ENCODE peak calls at places on chromosomes 7 and 10, in four cellular contexts. J is GM12878, E is K562, C is HepG2. X is an unnamed sample.

GRCh38 chr10:70537398-70538194 is 59.0 kb downstream of the PALD1 start:
- DNase-seq in J (no peak), E (peak), C (peak), X (no peak)

GRCh38 chr7:44981035-44981706 is 2.4 kb upstream of the MYO1G start:
- DNase-seq in J (no peak), E (no peak), C (no peak), X (peak)

GRCh38 chr10:86087716-86088115 is 278.9 kb downstream of the GRID1 start:
- DNase-seq in J (no peak), E (peak), C (no peak), X (no peak)

GRCh38 chr7:75644599-75644998 is 94.1 kb downstream of the HIP1 start:
- DNase-seq in J (no peak), E (no peak), C (no peak), X (no peak)

GRCh38 chr7:69190025-69190424 is 408.2 kb upstream of the AUTS2 start:
- DNase-seq in J (no peak), E (no peak), C (no peak), X (no peak)

GRCh38 chr7:103446046-103446520 is at the start of gene SLC26A5:
- DNase-seq in J (no peak), E (peak), C (no peak), X (peak)

GRCh38 chr10:17123062-17123661 is 6.4 kb downstream of the CUBN start:
- DNase-seq in J (no peak), E (peak), C (no peak), X (no peak)

GRCh38 chr7:10889266-10889898 is 84.3 kb upstream of the PHF14 start:
- DNase-seq in J (no peak), E (peak), C (peak), X (peak)

GRCh38 chr7:14073543-14073942 is 84.1 kb upstream of the ETV1 start:
- DNase-seq in J (no peak), E (no peak), C (no peak), X (no peak)

GRCh38 chr7:33388332-33388731 is 259.0 kb downstream of the BBS9 start:
- DNase-seq in J (no peak), E (no peak), C (no peak), X (no peak)

GRCh38 chr10:100008708-100009282 is 952 bp downstream of the DNMBP start:
- DNase-seq in J (no peak), E (peak), C (no peak), X (no peak)

GRCh38 chr7:151485006-151485732 is 34.5 kb downstream of the RHEB start:
- DNase-seq in J (no peak), E (peak), C (no peak), X (no peak)

GRCh38 chr7:32206987-32207386 is 136.8 kb upstream of the PDE1C start:
- DNase-seq in J (no peak), E (peak), C (peak), X (peak)

GRCh38 chr10:48506147-48506917 is 98.5 kb downstream of the ARHGAP22 start:
- DNase-seq in J (no peak), E (peak), C (peak), X (peak)

GRCh38 chr7:36297364-36298009 is 92.2 kb upstream of the ANLN start:
- DNase-seq in J (no peak), E (no peak), C (no peak), X (no peak)

GRCh38 chr10:8379906-8380832 is 325.7 kb downstream of the GATA3 start:
- DNase-seq in J (no peak), E (no peak), C (no peak), X (no peak)

GRCh38 chr10:55820478-55820877 is 540.6 kb downstream of the ZWINT start:
- DNase-seq in J (no peak), E (no peak), C (no peak), X (no peak)

GRCh38 chr7:47514367-47514766 is 67.5 kb downstream of the TNS3 start:
- DNase-seq in J (no peak), E (no peak), C (no peak), X (no peak)

GRCh38 chr7:94205529-94205928 is 189.2 kb upstream of the COL1A2 start:
- DNase-seq in J (no peak), E (no peak), C (no peak), X (no peak)

GRCh38 chr10:99292159-99292558 is 37.0 kb upstream of the CNNM1 start:
- DNase-seq in J (no peak), E (no peak), C (no peak), X (no peak)

GRCh38 chr7:77747718-77748117 is 50.5 kb downstream of the TMEM60 start:
- DNase-seq in J (no peak), E (no peak), C (no peak), X (no peak)

GRCh38 chr10:75294031-75294437 is 58.3 kb upstream of the COMTD1 start:
- DNase-seq in J (no peak), E (no peak), C (no peak), X (peak)

GRCh38 chr7:67466109-67466508 is 469.5 kb downstream of the TYW1 start:
- DNase-seq in J (no peak), E (no peak), C (no peak), X (no peak)

GRCh38 chr10:102672822-102673200 is 28.5 kb downstream of the TRIM8 start:
- DNase-seq in J (no peak), E (no peak), C (no peak), X (peak)

GRCh38 chr10:124530816-124531215 is 69.2 kb downstream of the LHPP start:
- DNase-seq in J (no peak), E (no peak), C (no peak), X (no peak)

GRCh38 chr7:57774300-57774699 is 324.3 kb downstream of the ZNF716 start:
- DNase-seq in J (no peak), E (no peak), C (no peak), X (no peak)

GRCh38 chr7:143316492-143316891 is 581 bp downstream of the CLCN1 start:
- DNase-seq in J (no peak), E (no peak), C (no peak), X (no peak)

GRCh38 chr10:60490013-60490412 is 100.3 kb upstream of the ANK3 start:
- DNase-seq in J (no peak), E (no peak), C (no peak), X (no peak)

GRCh38 chr7:156155988-156156733 is 343.9 kb upstream of the SHH start:
- DNase-seq in J (no peak), E (no peak), C (no peak), X (no peak)

GRCh38 chr7:157253850-157254249 is 83.0 kb upstream of the DNAJB6 start:
- DNase-seq in J (no peak), E (no peak), C (no peak), X (no peak)

GRCh38 chr7:105521027-105521730 is 892 bp downstream of the PUS7 start:
- DNase-seq in J (no peak), E (peak), C (peak), X (peak)

GRCh38 chr10:43398939-43399871 is 9.8 kb downstream of the HNRNPF start:
- DNase-seq in J (no peak), E (no peak), C (peak), X (no peak)

GRCh38 chr10:129786216-129786615 is 177.9 kb downstream of the EBF3 start:
- DNase-seq in J (no peak), E (no peak), C (no peak), X (no peak)

GRCh38 chr10:110959379-110960332 is 40.3 kb downstream of the SHOC2 start:
- DNase-seq in J (no peak), E (no peak), C (no peak), X (no peak)

GRCh38 chr10:118926903-118927302 is 102.6 kb upstream of the NANOS1 start:
- DNase-seq in J (no peak), E (no peak), C (no peak), X (no peak)

GRCh38 chr10:114375082-114375481 is 29.2 kb downstream of the AFAP1L2 start:
- DNase-seq in J (no peak), E (no peak), C (no peak), X (no peak)

GRCh38 chr10:77796311-77796915 is 130.1 kb downstream of the DLG5 start:
- DNase-seq in J (no peak), E (no peak), C (no peak), X (no peak)

GRCh38 chr7:142355328-142355727 is 97.5 kb upstream of the PRSS58 start:
- DNase-seq in J (no peak), E (no peak), C (no peak), X (no peak)

GRCh38 chr10:15419279-15419874 is 48.3 kb upstream of the FAM171A1 start:
- DNase-seq in J (no peak), E (peak), C (peak), X (peak)

GRCh38 chr10:98263088-98263487 is 4.9 kb downstream of the LOXL4 start:
- DNase-seq in J (no peak), E (no peak), C (no peak), X (no peak)

GRCh38 chr10:98261436-98262277 is 6.3 kb downstream of the LOXL4 start:
- DNase-seq in J (no peak), E (no peak), C (no peak), X (no peak)

GRCh38 chr10:98264378-98265065 is 3.5 kb downstream of the LOXL4 start:
- DNase-seq in J (no peak), E (no peak), C (no peak), X (no peak)

GRCh38 chr10:98260752-98261151 is 7.2 kb downstream of the LOXL4 start:
- DNase-seq in J (no peak), E (no peak), C (no peak), X (no peak)

GRCh38 chr10:98262571-98262970 is 5.4 kb downstream of the LOXL4 start:
- DNase-seq in J (no peak), E (no peak), C (no peak), X (peak)
- TF ChIP-seq YY1 in J (no peak), E (no peak), C (no peak), X (no peak)

GRCh38 chr10:31152421-31153133 is 120.9 kb upstream of the ZNF438 start:
- DNase-seq in J (no peak), E (no peak), C (no peak), X (peak)
- TF ChIP-seq FOXM1 in J (no peak), E (no peak), C (no peak), X (no peak)

GRCh38 chr7:134421998-134422397 is 36.9 kb downstream of the AKR1B1 start:
- DNase-seq in J (no peak), E (no peak), C (no peak), X (no peak)
- TF ChIP-seq YY1 in J (no peak), E (no peak), C (no peak), X (no peak)

GRCh38 chr10:121935702-121936101 is 7.9 kb upstream of the ATE1 start:
- DNase-seq in J (no peak), E (peak), C (peak), X (peak)
- TF ChIP-seq FOXM1 in J (no peak), E (no peak), C (no peak), X (no peak)

GRCh38 chr10:30106987-30107386 is 47.6 kb upstream of the JCAD start:
- DNase-seq in J (no peak), E (no peak), C (no peak), X (no peak)

GRCh38 chr10:30114871-30115270 is 55.5 kb upstream of the JCAD start:
- DNase-seq in J (no peak), E (peak), C (no peak), X (peak)

GRCh38 chr10:30115391-30116253 is 56.2 kb upstream of the JCAD start:
- DNase-seq in J (no peak), E (no peak), C (no peak), X (no peak)

GRCh38 chr10:30114401-30114800 is 55.0 kb upstream of the JCAD start:
- DNase-seq in J (no peak), E (no peak), C (no peak), X (no peak)

DNA sequence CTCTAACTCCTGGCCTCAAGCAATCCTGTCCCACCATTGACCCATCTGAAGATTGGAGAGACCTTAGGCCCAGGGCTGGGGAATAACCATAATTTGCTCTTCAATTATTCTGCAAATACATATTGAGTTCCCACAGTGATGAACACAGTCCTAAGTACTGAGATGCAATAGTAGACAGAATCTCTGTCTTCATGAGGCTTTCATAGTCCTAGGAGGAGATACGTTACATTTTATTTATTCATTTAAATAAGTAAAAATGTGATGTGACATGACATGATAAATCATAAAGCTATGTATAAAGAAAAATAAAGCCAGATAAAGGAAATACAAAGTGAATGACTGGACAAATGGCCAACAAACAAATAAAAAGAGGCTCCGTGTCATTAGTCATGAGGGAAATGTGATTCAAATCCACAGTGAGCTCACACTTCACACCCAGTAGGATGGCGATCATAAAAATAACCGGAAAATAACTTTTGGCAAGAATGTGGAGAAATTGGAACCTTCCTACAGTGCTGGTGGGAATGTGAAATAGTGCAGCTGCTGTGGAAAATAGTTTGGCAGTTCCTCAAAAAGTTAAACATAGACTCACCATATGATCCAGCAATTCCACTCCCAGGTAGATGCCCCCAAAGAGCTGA is 52.1 kb upstream of the JCAD start:
- DNase-seq in J (no peak), E (no peak), C (no peak), X (no peak)
- TF ChIP-seq YY1 in J (no peak), E (no peak), C (no peak), X (no peak)

GRCh38 chr10:28397229-28397628 is 94.4 kb upstream of the MPP7 start:
- DNase-seq in J (no peak), E (no peak), C (no peak), X (no peak)

GRCh38 chr10:28400176-28400575 is 97.3 kb upstream of the MPP7 start:
- DNase-seq in J (no peak), E (no peak), C (no peak), X (no peak)

GRCh38 chr10:28403090-28403489 is 100.2 kb upstream of the MPP7 start:
- DNase-seq in J (no peak), E (no peak), C (no peak), X (no peak)

GRCh38 chr10:28396317-28396716 is 93.5 kb upstream of the MPP7 start:
- DNase-seq in J (no peak), E (no peak), C (no peak), X (no peak)

GRCh38 chr10:28400678-28401077 is 97.8 kb upstream of the MPP7 start:
- DNase-seq in J (no peak), E (no peak), C (no peak), X (no peak)
- TF ChIP-seq FOXM1 in J (no peak), E (no peak), C (no peak), X (no peak)

DNA sequence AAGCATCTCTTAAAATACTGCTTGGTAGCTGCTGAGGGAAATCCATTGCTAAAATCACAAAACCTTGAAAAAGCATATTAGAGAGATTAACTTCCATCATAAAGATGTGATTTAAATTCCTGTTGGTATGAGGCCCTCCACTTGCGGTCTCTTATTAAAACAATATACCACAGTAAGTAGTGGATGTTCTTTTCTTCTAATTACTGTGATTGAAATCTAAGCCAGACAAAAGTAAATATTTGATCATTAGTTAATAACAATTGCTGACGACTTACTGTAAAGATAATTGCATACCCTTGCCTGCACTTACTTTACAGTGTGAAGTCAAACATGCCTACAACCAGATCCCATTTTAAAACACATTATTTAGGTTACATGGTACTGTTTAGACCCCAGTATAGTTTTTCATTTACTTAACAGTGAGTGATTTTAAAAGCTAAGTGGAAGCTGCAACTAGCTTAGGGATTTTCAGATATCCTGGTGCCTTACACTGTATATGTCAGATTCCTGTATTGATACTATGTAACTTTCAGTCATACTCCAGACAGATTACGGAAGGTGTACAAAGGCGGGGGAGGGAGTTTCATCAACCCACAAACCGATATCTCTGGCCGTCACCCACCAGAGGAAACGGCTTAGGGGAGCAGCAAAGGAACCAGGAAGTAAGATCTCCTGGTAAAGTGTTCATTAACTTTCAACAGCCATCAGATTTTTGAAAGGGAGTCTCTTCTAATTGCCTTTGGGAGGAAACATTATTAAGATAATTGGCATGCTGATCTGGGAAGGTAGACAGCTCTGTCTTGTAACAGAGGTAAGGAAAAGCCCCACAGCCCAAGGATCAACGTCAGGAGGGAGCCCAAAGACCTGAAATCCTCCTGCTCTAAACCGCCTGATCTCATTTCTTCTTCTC is 952 bp downstream of the NRP1 start:
- DNase-seq in J (no peak), E (peak), C (no peak), X (no peak)
- TF ChIP-seq YY1 in J (no peak), E (no peak), C (no peak), X (no peak)

DNA sequence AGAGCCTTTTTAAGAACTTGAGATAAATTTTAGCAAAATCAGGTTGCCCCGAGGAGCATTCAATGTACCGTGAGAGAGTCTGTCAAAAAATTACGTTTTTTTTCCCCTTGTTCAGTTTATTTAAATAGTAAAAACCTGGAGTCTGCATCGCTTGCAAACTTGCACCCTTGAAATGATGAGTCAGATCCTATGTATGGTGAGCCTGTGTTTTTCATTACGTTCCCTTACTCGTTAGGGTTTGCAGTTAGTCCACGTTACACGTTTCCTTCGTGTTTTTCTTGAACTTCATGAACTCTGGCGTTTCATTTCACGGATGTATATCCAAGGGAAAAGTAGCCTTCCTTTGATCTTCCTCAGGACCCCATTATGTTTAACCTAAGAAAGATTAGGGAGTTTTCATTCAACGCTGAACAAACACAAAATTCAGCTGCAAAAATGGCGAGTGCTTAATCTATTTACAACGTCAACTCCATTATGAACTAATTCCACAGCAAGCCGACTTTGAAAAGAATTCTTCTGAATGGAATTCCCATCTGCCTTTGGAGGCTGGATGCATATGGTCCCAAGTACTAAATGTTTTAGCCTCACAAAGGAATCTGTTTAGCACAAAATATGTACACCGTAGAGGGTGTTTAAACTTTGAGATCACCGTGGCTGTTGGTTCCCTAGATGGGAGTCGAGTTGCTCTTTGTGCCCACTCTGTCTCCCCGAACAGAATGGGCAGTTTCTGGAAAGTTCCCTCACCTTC is 182.4 kb downstream of the MYOF start:
- DNase-seq in J (no peak), E (no peak), C (no peak), X (no peak)
- TF ChIP-seq FOXM1 in J (no peak), E (no peak), C (no peak), X (no peak)

X was measured in SK-N-SH.